ENCODE peak calls at places on chromosomes 3 and 15, in ten cellular contexts. A is heart left ventricle, X is left ventricle myocardium inferior, H is BJ, K is BE2C, B is adrenal gland, F is astrocyte of the cerebellum, W is IMR-90, J is neural progenitor cell, V is psoas muscle. P is an unnamed sample.

GRCh38 chr3:49566312-49566711 is 12.0 kb downstream of the BSN start:
- DNase-seq in A (no peak), X (no peak), H (no peak), K (no peak), B (no peak), F (no peak), W (no peak), J (no peak), V (no peak), P (no peak)

GRCh38 chr3:188170461-188171459 is 16.8 kb downstream of the LPP start:
- DNase-seq in A (no peak), X (no peak), H (no peak), K (no peak), B (no peak), F (no peak), W (no peak), J (no peak), V (no peak), P (no peak)

GRCh38 chr3:127865941-127866340 is 43.6 kb upstream of the MGLL start:
- DNase-seq in A (no peak), X (no peak), H (no peak), K (no peak), B (no peak), F (no peak), W (peak; percentile 49), J (no peak), V (no peak), P (no peak)

GRCh38 chr15:25715536-25716413 is 147.4 kb downstream of the ATP10A start:
- DNase-seq in A (no peak), X (no peak), H (no peak), K (no peak), B (no peak), F (no peak), W (no peak), J (no peak), V (no peak), P (no peak)

GRCh38 chr15:77525411-77525811 is 104.7 kb downstream of the HMG20A start:
- DNase-seq in A (no peak), X (no peak), H (no peak), K (no peak), B (no peak), F (no peak), W (no peak), J (peak; percentile 82), V (peak; percentile 25), P (no peak)

GRCh38 chr3:35137612-35138011 is 501.7 kb upstream of the ARPP21 start:
- DNase-seq in A (no peak), X (no peak), H (no peak), K (no peak), B (no peak), F (no peak), W (no peak), J (no peak), V (no peak), P (no peak)

GRCh38 chr15:74815121-74815933 is 2.7 kb downstream of the LMAN1L start:
- DNase-seq in A (no peak), X (peak; percentile 69), H (no peak), K (peak; percentile 53), B (peak; percentile 82), F (no peak), W (no peak), J (no peak), V (no peak), P (peak; percentile 90)

GRCh38 chr3:128245460-128245859 is 92.2 kb downstream of the EEFSEC start:
- DNase-seq in A (no peak), X (no peak), H (no peak), K (no peak), B (no peak), F (no peak), W (no peak), J (no peak), V (no peak), P (no peak)

GRCh38 chr15:88908697-88909621 is 4.2 kb downstream of the MFGE8 start:
- DNase-seq in A (no peak), X (no peak), H (no peak), K (no peak), B (no peak), F (no peak), W (peak; percentile 73), J (no peak), V (no peak), P (no peak)

GRCh38 chr15:71599404-71600225 is 210.7 kb upstream of the NR2E3 start:
- DNase-seq in A (no peak), X (peak; percentile 56), H (no peak), K (no peak), B (no peak), F (peak; percentile 12), W (no peak), J (no peak), V (peak; percentile 53), P (no peak)

GRCh38 chr15:57654136-57654845 is 52.2 kb upstream of the POLR2M start:
- DNase-seq in A (no peak), X (no peak), H (peak; percentile 72), K (no peak), B (no peak), F (no peak), W (peak; percentile 27), J (no peak), V (no peak), P (peak; percentile 49)

GRCh38 chr15:95174281-95174680 is 942.9 kb downstream of the MCTP2 start:
- DNase-seq in A (no peak), X (no peak), H (no peak), K (no peak), B (peak; percentile 10), F (no peak), W (peak; percentile 6), J (peak; percentile 34), V (peak; percentile 65), P (no peak)

GRCh38 chr15:63035977-63036376 is 6.6 kb upstream of the TPM1 start:
- DNase-seq in A (no peak), X (no peak), H (no peak), K (no peak), B (no peak), F (no peak), W (no peak), J (no peak), V (no peak), P (no peak)
- TF ChIP-seq CTCF in A (no peak), X (no peak), H (no peak), K (no peak), B (no peak), F (no peak), W (no peak), J (peak; percentile 9), V (peak; percentile 30), P (no peak)

DNA sequence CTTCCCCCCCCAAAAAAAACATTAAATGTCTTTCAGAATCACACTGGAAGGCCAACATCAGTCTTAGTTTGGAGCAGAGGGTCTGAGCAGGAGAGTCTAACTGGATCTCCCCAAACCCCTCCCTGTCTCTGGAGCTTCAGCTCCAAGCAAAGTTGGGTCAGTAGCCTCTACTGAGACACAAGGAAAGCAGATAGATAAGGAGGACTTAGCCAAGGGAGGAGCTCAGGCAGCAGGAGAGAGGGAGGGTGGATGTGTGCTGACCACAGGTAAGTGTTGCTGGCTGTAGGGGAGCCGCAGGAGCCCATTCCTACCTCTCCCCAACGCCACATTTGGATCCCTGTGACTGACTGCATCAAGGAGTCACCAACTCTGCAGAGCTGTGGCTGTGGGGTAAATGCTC is 7.0 kb downstream of the PLCB2 start:
- DNase-seq in A (peak; percentile 5), X (no peak), H (no peak), K (no peak), B (no peak), F (no peak), W (no peak), J (no peak), V (no peak), P (no peak)
- H3K4me3 ChIP-seq in A (no peak overlapping the region), X (no peak overlapping the region), H (no peak overlapping the region), K (no peak overlapping the region), B (no peak overlapping the region), F (no peak overlapping the region), W (no peak overlapping the region), J (no peak overlapping the region), V (no peak overlapping the region), P (no peak overlapping the region)

DNA sequence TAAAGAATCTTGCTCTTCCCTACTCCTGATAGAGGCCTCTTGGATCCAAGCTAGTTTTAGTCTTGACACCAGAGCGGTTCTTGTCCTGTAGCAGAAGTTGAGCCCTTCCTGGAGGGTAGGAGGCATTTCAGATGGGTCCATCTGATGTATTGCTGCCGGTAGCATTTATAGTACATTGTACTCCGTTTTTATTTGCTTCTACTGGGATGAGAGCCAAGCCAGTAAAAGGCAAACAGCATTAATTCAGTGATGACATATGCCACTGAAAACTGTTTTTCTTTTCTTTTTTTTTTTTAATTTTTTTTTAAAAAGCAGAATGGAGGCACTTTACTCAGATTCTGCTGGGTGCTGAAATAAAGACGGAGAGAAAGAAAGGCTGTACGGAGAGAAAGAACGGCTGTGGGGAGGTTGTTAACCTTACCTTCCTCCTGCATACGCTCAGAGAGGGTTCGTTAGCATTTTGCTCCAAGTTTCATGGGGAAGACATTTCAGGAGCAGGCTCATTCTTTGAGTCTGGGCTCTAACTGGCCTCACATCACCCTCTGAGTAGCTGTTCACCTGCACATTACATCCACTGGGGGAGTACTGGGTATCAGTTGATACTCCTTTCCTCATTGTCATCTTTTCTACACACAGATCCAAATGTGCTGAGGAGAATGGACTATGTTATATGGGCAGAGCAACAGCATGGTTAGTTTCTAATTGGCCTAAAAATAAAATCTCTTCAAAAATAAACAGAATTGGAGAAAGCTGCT is 161.5 kb downstream of the FEZF2 start:
- DNase-seq in A (no peak), X (no peak), H (no peak), K (no peak), B (no peak), F (no peak), W (no peak), J (no peak), V (no peak), P (peak; percentile 7)
- TF ChIP-seq CTCF in A (no peak), X (no peak), H (peak; percentile 3), K (no peak), B (no peak), F (peak; percentile 37), W (no peak), J (peak; percentile 29), V (no peak), P (no peak)

DNA sequence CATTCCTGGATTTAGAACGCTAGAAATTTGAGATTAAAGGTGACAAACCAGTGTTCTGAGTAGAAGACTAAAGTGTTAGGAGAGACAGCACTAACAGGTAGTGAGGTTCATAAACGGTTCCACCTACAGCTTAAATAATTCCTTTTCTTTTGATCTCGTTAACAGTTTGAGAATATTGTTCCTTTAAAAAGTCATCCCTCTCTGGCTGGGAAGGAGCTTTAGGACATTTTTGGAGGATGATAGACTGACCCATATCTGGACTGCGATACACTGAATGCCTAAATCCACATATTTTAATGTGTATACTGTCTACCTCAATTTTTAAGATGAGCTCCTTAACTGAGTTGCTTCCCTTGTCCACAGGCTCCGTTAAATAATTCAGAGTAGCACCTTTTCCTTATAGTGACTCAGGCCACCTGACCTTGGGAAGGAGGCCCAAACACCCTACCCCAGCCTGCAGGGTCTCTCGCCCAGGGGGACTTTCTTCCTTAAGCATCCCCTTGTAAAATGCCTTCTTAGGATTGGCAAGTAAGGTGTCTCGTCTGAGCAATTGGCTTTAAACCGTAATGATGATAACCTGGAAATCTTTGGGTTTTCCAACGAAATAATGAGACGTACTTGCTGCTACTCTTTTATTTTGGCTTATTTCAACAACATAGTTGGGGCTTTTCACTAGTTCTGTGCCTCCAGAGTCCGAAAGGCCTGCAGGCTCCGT is 3.3 kb downstream of the TRIM71 start:
- DNase-seq in A (no peak), X (no peak), H (no peak), K (no peak), B (no peak), F (no peak), W (no peak), J (peak; percentile 17), V (no peak), P (no peak)
- H3K4me3 ChIP-seq in A (peak overlapping the region; percentile 6), X (peak overlapping the region; percentile 35), H (no peak overlapping the region), K (no peak overlapping the region), B (no peak overlapping the region), F (no peak overlapping the region), W (no peak overlapping the region), J (peak overlapping the region; percentile 98), V (peak overlapping the region; percentile 42), P (no peak overlapping the region)